ENCODE peak calls at places on chromosome X, in five cellular contexts. One of them, this sample, is unnamed.
A peak's percentile ranks its signal among the peaks of the same experiment; 100 is the strongest.

GRCh38 chrX:64975989-64976672 is at the start of gene ZC4H2:
- DNase-seq in islet precursor cell: peak; percentile 90
- DNase-seq in stimulated activated CD8-positive, alpha-beta memory T cell treated with anti-CD3 and anti-CD28 coated beads, Interleukin-2, amount 100 ng/mL, for 48 hours: peak; percentile 40
- DNase-seq in RWPE1: peak; percentile 8
- DNase-seq in activated CD8-positive, alpha-beta T cell treated with anti-CD3 and anti-CD28 coated beads for 36 hours: peak; percentile 81
- DNase-seq in this sample: peak; percentile 47

GRCh38 chrX:427812-428725 is 41.4 kb upstream of the PPP2R3B start:
- DNase-seq in islet precursor cell: peak; percentile 78
- DNase-seq in stimulated activated CD8-positive, alpha-beta memory T cell treated with anti-CD3 and anti-CD28 coated beads, Interleukin-2, amount 100 ng/mL, for 48 hours: peak; percentile 8
- DNase-seq in RWPE1: no peak
- DNase-seq in activated CD8-positive, alpha-beta T cell treated with anti-CD3 and anti-CD28 coated beads for 36 hours: peak; percentile 28
- DNase-seq in this sample: no peak

GRCh38 chrX:132219343-132219768 is at the start of gene RAP2C:
- DNase-seq in islet precursor cell: peak; percentile 92
- DNase-seq in stimulated activated CD8-positive, alpha-beta memory T cell treated with anti-CD3 and anti-CD28 coated beads, Interleukin-2, amount 100 ng/mL, for 48 hours: peak; percentile 30
- DNase-seq in RWPE1: peak; percentile 52
- DNase-seq in activated CD8-positive, alpha-beta T cell treated with anti-CD3 and anti-CD28 coated beads for 36 hours: peak; percentile 79
- DNase-seq in this sample: peak; percentile 58

GRCh38 chrX:44580466-44580865 is 37.8 kb upstream of the FUNDC1 start:
- DNase-seq in islet precursor cell: no peak
- DNase-seq in stimulated activated CD8-positive, alpha-beta memory T cell treated with anti-CD3 and anti-CD28 coated beads, Interleukin-2, amount 100 ng/mL, for 48 hours: no peak
- DNase-seq in RWPE1: peak; percentile 2
- DNase-seq in activated CD8-positive, alpha-beta T cell treated with anti-CD3 and anti-CD28 coated beads for 36 hours: no peak
- DNase-seq in this sample: peak; percentile 81

GRCh38 chrX:9352683-9353430 is 112.0 kb upstream of the TBL1X start:
- DNase-seq in islet precursor cell: no peak
- DNase-seq in stimulated activated CD8-positive, alpha-beta memory T cell treated with anti-CD3 and anti-CD28 coated beads, Interleukin-2, amount 100 ng/mL, for 48 hours: peak; percentile 28
- DNase-seq in RWPE1: no peak
- DNase-seq in activated CD8-positive, alpha-beta T cell treated with anti-CD3 and anti-CD28 coated beads for 36 hours: peak; percentile 78
- DNase-seq in this sample: peak; percentile 80

GRCh38 chrX:14936561-14936960 is 63.3 kb downstream of the MOSPD2 start:
- DNase-seq in islet precursor cell: peak; percentile 68
- DNase-seq in stimulated activated CD8-positive, alpha-beta memory T cell treated with anti-CD3 and anti-CD28 coated beads, Interleukin-2, amount 100 ng/mL, for 48 hours: no peak
- DNase-seq in RWPE1: peak; percentile 38
- DNase-seq in activated CD8-positive, alpha-beta T cell treated with anti-CD3 and anti-CD28 coated beads for 36 hours: no peak
- DNase-seq in this sample: peak; percentile 4

GRCh38 chrX:88284844-88285243 is 462.2 kb upstream of the CPXCR1 start:
- DNase-seq in islet precursor cell: no peak
- DNase-seq in stimulated activated CD8-positive, alpha-beta memory T cell treated with anti-CD3 and anti-CD28 coated beads, Interleukin-2, amount 100 ng/mL, for 48 hours: no peak
- DNase-seq in RWPE1: no peak
- DNase-seq in activated CD8-positive, alpha-beta T cell treated with anti-CD3 and anti-CD28 coated beads for 36 hours: no peak
- DNase-seq in this sample: no peak

GRCh38 chrX:16258936-16259335 is 91.7 kb downstream of the MAGEB17 start:
- DNase-seq in islet precursor cell: no peak
- DNase-seq in stimulated activated CD8-positive, alpha-beta memory T cell treated with anti-CD3 and anti-CD28 coated beads, Interleukin-2, amount 100 ng/mL, for 48 hours: no peak
- DNase-seq in RWPE1: no peak
- DNase-seq in activated CD8-positive, alpha-beta T cell treated with anti-CD3 and anti-CD28 coated beads for 36 hours: no peak
- DNase-seq in this sample: no peak

GRCh38 chrX:102067966-102068723 is 57.3 kb upstream of the TCEAL2 start:
- DNase-seq in islet precursor cell: no peak
- DNase-seq in stimulated activated CD8-positive, alpha-beta memory T cell treated with anti-CD3 and anti-CD28 coated beads, Interleukin-2, amount 100 ng/mL, for 48 hours: no peak
- DNase-seq in RWPE1: no peak
- DNase-seq in activated CD8-positive, alpha-beta T cell treated with anti-CD3 and anti-CD28 coated beads for 36 hours: peak; percentile 22
- DNase-seq in this sample: no peak

GRCh38 chrX:41559662-41560061 is 112.5 kb downstream of the NYX start:
- DNase-seq in islet precursor cell: no peak
- DNase-seq in stimulated activated CD8-positive, alpha-beta memory T cell treated with anti-CD3 and anti-CD28 coated beads, Interleukin-2, amount 100 ng/mL, for 48 hours: peak; percentile 5
- DNase-seq in RWPE1: no peak
- DNase-seq in activated CD8-positive, alpha-beta T cell treated with anti-CD3 and anti-CD28 coated beads for 36 hours: peak; percentile 72
- DNase-seq in this sample: no peak

GRCh38 chrX:66914082-66914481 is 275.2 kb upstream of the EDA2R start:
- DNase-seq in islet precursor cell: no peak
- DNase-seq in stimulated activated CD8-positive, alpha-beta memory T cell treated with anti-CD3 and anti-CD28 coated beads, Interleukin-2, amount 100 ng/mL, for 48 hours: no peak
- DNase-seq in RWPE1: peak; percentile 1
- DNase-seq in activated CD8-positive, alpha-beta T cell treated with anti-CD3 and anti-CD28 coated beads for 36 hours: no peak
- DNase-seq in this sample: peak; percentile 45

GRCh38 chrX:63613531-63614028 is 171.4 kb downstream of the ARHGEF9 start:
- DNase-seq in islet precursor cell: no peak
- DNase-seq in stimulated activated CD8-positive, alpha-beta memory T cell treated with anti-CD3 and anti-CD28 coated beads, Interleukin-2, amount 100 ng/mL, for 48 hours: no peak
- DNase-seq in RWPE1: no peak
- DNase-seq in activated CD8-positive, alpha-beta T cell treated with anti-CD3 and anti-CD28 coated beads for 36 hours: no peak
- DNase-seq in this sample: no peak

GRCh38 chrX:9464435-9465371 is at the start of gene TBL1X:
- DNase-seq in islet precursor cell: peak; percentile 69
- DNase-seq in stimulated activated CD8-positive, alpha-beta memory T cell treated with anti-CD3 and anti-CD28 coated beads, Interleukin-2, amount 100 ng/mL, for 48 hours: no peak
- DNase-seq in RWPE1: no peak
- DNase-seq in activated CD8-positive, alpha-beta T cell treated with anti-CD3 and anti-CD28 coated beads for 36 hours: peak; percentile 57
- DNase-seq in this sample: no peak

This sample was measured in trophoblast cell.